ENCODE peak calls at places on chromosomes 12 and 14, in six cellular contexts. One of them, this sample, is unnamed.

GRCh38 chr14:60662987-60663386 is 13.7 kb upstream of the SIX1 start:
- DNase-seq in pancreas: no peak
- DNase-seq in astrocyte of the cerebellum: no peak
- DNase-seq in WTC11: no peak
- DNase-seq in dorsolateral prefrontal cortex: no peak
- DNase-seq in fibroblast of lung: no peak
- DNase-seq in this sample: no peak

GRCh38 chr12:132174703-132175490 is 30.6 kb downstream of the NOC4L start:
- DNase-seq in pancreas: peak
- DNase-seq in astrocyte of the cerebellum: no peak
- DNase-seq in WTC11: no peak
- DNase-seq in dorsolateral prefrontal cortex: no peak
- DNase-seq in fibroblast of lung: no peak
- DNase-seq in this sample: no peak

GRCh38 chr14:64728856-64729255 is 24.6 kb downstream of the PLEKHG3 start:
- DNase-seq in pancreas: no peak
- DNase-seq in astrocyte of the cerebellum: no peak
- DNase-seq in WTC11: no peak
- DNase-seq in dorsolateral prefrontal cortex: no peak
- DNase-seq in fibroblast of lung: no peak
- DNase-seq in this sample: no peak

GRCh38 chr12:103028881-103029280 is 71.4 kb downstream of the ASCL1 start:
- DNase-seq in pancreas: no peak
- DNase-seq in astrocyte of the cerebellum: no peak
- DNase-seq in WTC11: no peak
- DNase-seq in dorsolateral prefrontal cortex: no peak
- DNase-seq in fibroblast of lung: no peak
- DNase-seq in this sample: no peak

GRCh38 chr12:46546634-46547273 is 174.2 kb upstream of the SLC38A2 start:
- DNase-seq in pancreas: no peak
- DNase-seq in astrocyte of the cerebellum: no peak
- DNase-seq in WTC11: no peak
- DNase-seq in dorsolateral prefrontal cortex: no peak
- DNase-seq in fibroblast of lung: peak
- DNase-seq in this sample: no peak

GRCh38 chr14:92397140-92397815 is 74.3 kb downstream of the SLC24A4 start:
- DNase-seq in pancreas: no peak
- DNase-seq in astrocyte of the cerebellum: no peak
- DNase-seq in WTC11: no peak
- DNase-seq in dorsolateral prefrontal cortex: peak
- DNase-seq in fibroblast of lung: peak
- DNase-seq in this sample: no peak

GRCh38 chr12:88243886-88244491 is 101.9 kb downstream of the TMTC3 start:
- DNase-seq in pancreas: no peak
- DNase-seq in astrocyte of the cerebellum: no peak
- DNase-seq in WTC11: no peak
- DNase-seq in dorsolateral prefrontal cortex: no peak
- DNase-seq in fibroblast of lung: peak
- DNase-seq in this sample: no peak

GRCh38 chr12:14443531-14443930 is 78.0 kb downstream of the ATF7IP start:
- DNase-seq in pancreas: no peak
- DNase-seq in astrocyte of the cerebellum: no peak
- DNase-seq in WTC11: no peak
- DNase-seq in dorsolateral prefrontal cortex: no peak
- DNase-seq in fibroblast of lung: peak
- DNase-seq in this sample: no peak

GRCh38 chr14:25267186-25267585 is 217.2 kb upstream of the STXBP6 start:
- DNase-seq in pancreas: no peak
- DNase-seq in astrocyte of the cerebellum: no peak
- DNase-seq in WTC11: no peak
- DNase-seq in dorsolateral prefrontal cortex: no peak
- DNase-seq in fibroblast of lung: no peak
- DNase-seq in this sample: no peak

GRCh38 chr14:89641495-89642162 is 224.6 kb upstream of the FOXN3 start:
- DNase-seq in pancreas: no peak
- DNase-seq in astrocyte of the cerebellum: no peak
- DNase-seq in WTC11: no peak
- DNase-seq in dorsolateral prefrontal cortex: no peak
- DNase-seq in fibroblast of lung: no peak
- DNase-seq in this sample: no peak

GRCh38 chr12:96132819-96133218 is 61.4 kb upstream of the ELK3 start:
- DNase-seq in pancreas: no peak
- DNase-seq in astrocyte of the cerebellum: no peak
- DNase-seq in WTC11: no peak
- DNase-seq in dorsolateral prefrontal cortex: peak
- DNase-seq in fibroblast of lung: no peak
- DNase-seq in this sample: no peak

GRCh38 chr12:75774309-75775052 is 257.1 kb downstream of the PHLDA1 start:
- DNase-seq in pancreas: no peak
- DNase-seq in astrocyte of the cerebellum: peak
- DNase-seq in WTC11: no peak
- DNase-seq in dorsolateral prefrontal cortex: no peak
- DNase-seq in fibroblast of lung: peak
- DNase-seq in this sample: no peak

GRCh38 chr14:46137786-46138185 is 513.8 kb downstream of the RPL10L start:
- DNase-seq in pancreas: no peak
- DNase-seq in astrocyte of the cerebellum: no peak
- DNase-seq in WTC11: no peak
- DNase-seq in dorsolateral prefrontal cortex: no peak
- DNase-seq in fibroblast of lung: no peak
- DNase-seq in this sample: no peak

GRCh38 chr12:109624467-109624866 is 50.9 kb downstream of the MVK start:
- DNase-seq in pancreas: no peak
- DNase-seq in astrocyte of the cerebellum: no peak
- DNase-seq in WTC11: no peak
- DNase-seq in dorsolateral prefrontal cortex: no peak
- DNase-seq in fibroblast of lung: no peak
- DNase-seq in this sample: no peak

GRCh38 chr14:96584199-96584906 is 82.2 kb downstream of the PAPOLA start:
- DNase-seq in pancreas: no peak
- DNase-seq in astrocyte of the cerebellum: peak
- DNase-seq in WTC11: peak
- DNase-seq in dorsolateral prefrontal cortex: peak
- DNase-seq in fibroblast of lung: no peak
- DNase-seq in this sample: peak

GRCh38 chr14:101582294-101582693 is 21.0 kb downstream of the DIO3 start:
- DNase-seq in pancreas: peak
- DNase-seq in astrocyte of the cerebellum: no peak
- DNase-seq in WTC11: no peak
- DNase-seq in dorsolateral prefrontal cortex: peak
- DNase-seq in fibroblast of lung: no peak
- DNase-seq in this sample: no peak

GRCh38 chr12:124680863-124681778 is 113.7 kb upstream of the NCOR2 start:
- DNase-seq in pancreas: no peak
- DNase-seq in astrocyte of the cerebellum: peak
- DNase-seq in WTC11: peak
- DNase-seq in dorsolateral prefrontal cortex: no peak
- DNase-seq in fibroblast of lung: peak
- DNase-seq in this sample: no peak

GRCh38 chr14:60647837-60648168 is 1.5 kb downstream of the SIX1 start:
- DNase-seq in pancreas: no peak
- DNase-seq in astrocyte of the cerebellum: no peak
- DNase-seq in WTC11: no peak
- DNase-seq in dorsolateral prefrontal cortex: no peak
- DNase-seq in fibroblast of lung: no peak
- DNase-seq in this sample: no peak

DNA sequence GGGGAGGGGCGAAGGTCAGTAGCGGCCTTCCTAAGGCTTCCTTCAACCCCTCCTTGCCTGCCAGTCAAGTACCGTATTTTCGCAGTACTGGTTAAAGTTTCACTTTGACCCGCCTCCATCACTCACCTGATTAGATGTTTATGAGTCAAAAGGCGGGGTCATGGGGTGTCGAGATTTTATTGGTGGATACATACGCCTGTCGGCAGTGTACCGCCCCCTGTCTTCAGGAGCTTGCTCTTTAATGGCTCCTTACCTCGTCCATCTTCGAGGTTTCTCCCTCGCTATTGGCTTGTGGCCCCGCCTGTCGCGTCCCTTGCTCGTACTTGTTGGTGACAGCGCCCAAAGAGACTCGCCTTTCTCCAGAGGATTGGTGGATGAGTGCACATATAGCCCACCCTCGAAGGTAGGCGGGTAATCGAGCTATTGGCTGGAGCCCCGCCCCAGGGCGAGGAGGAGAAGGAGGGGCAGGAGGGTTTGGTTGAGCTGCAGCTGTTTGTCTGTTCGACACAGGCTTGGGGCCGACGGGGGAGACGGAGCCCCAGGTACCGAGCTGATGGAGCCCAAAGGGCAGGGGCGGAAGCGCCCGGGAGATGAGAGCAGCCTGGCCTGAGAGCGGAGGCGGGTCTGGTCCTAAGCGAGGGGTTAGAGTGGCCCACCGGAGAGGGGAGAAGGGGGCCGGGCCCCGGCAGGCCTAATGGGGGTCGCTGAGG is at the start of gene RAB5B:
- DNase-seq in pancreas: peak
- DNase-seq in astrocyte of the cerebellum: peak
- DNase-seq in WTC11: peak
- DNase-seq in dorsolateral prefrontal cortex: peak
- DNase-seq in fibroblast of lung: peak
- DNase-seq in this sample: peak
- TF ChIP-seq CTCF in pancreas: peak
- TF ChIP-seq CTCF in astrocyte of the cerebellum: no peak
- TF ChIP-seq CTCF in WTC11: no peak
- TF ChIP-seq CTCF in dorsolateral prefrontal cortex: peak
- TF ChIP-seq CTCF in fibroblast of lung: peak
- TF ChIP-seq CTCF in this sample: no peak

DNA sequence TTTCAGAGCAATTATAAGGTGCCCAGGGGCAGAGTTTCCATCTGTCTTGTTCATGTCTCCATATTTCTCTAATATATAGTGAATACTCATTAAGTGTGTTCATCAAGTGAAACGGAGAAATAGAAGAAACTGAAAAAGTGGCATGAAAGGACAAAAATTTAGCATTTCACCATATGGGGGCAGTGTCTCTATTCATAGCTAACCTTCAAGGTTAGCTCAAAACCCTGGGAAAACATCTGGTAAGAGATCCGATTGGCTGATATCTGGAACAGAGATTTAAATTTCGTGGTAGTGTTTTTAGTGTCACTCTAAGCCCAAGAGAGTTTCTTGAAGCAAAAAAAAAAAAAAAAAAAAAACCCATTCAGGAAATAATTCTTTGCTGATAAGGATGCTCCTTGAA is 367.5 kb downstream of the DAD1 start:
- DNase-seq in pancreas: no peak
- DNase-seq in astrocyte of the cerebellum: no peak
- DNase-seq in WTC11: no peak
- DNase-seq in dorsolateral prefrontal cortex: no peak
- DNase-seq in fibroblast of lung: peak
- DNase-seq in this sample: no peak
- TF ChIP-seq CTCF in pancreas: no peak
- TF ChIP-seq CTCF in astrocyte of the cerebellum: peak
- TF ChIP-seq CTCF in WTC11: no peak
- TF ChIP-seq CTCF in dorsolateral prefrontal cortex: no peak
- TF ChIP-seq CTCF in fibroblast of lung: peak
- TF ChIP-seq CTCF in this sample: no peak

GRCh38 chr14:28755198-28755794 is 11.3 kb upstream of the FOXG1 start:
- DNase-seq in pancreas: no peak
- DNase-seq in astrocyte of the cerebellum: no peak
- DNase-seq in WTC11: no peak
- DNase-seq in dorsolateral prefrontal cortex: no peak
- DNase-seq in fibroblast of lung: no peak
- DNase-seq in this sample: no peak

GRCh38 chr14:28756896-28757570 is 9.6 kb upstream of the FOXG1 start:
- DNase-seq in pancreas: no peak
- DNase-seq in astrocyte of the cerebellum: peak
- DNase-seq in WTC11: peak
- DNase-seq in dorsolateral prefrontal cortex: no peak
- DNase-seq in fibroblast of lung: peak
- DNase-seq in this sample: no peak

GRCh38 chr14:28751467-28752058 is 15.0 kb upstream of the FOXG1 start:
- DNase-seq in pancreas: no peak
- DNase-seq in astrocyte of the cerebellum: peak
- DNase-seq in WTC11: peak
- DNase-seq in dorsolateral prefrontal cortex: no peak
- DNase-seq in fibroblast of lung: peak
- DNase-seq in this sample: no peak

GRCh38 chr14:28755930-28756895 is 10.4 kb upstream of the FOXG1 start:
- DNase-seq in pancreas: no peak
- DNase-seq in astrocyte of the cerebellum: no peak
- DNase-seq in WTC11: no peak
- DNase-seq in dorsolateral prefrontal cortex: no peak
- DNase-seq in fibroblast of lung: no peak
- DNase-seq in this sample: no peak

DNA sequence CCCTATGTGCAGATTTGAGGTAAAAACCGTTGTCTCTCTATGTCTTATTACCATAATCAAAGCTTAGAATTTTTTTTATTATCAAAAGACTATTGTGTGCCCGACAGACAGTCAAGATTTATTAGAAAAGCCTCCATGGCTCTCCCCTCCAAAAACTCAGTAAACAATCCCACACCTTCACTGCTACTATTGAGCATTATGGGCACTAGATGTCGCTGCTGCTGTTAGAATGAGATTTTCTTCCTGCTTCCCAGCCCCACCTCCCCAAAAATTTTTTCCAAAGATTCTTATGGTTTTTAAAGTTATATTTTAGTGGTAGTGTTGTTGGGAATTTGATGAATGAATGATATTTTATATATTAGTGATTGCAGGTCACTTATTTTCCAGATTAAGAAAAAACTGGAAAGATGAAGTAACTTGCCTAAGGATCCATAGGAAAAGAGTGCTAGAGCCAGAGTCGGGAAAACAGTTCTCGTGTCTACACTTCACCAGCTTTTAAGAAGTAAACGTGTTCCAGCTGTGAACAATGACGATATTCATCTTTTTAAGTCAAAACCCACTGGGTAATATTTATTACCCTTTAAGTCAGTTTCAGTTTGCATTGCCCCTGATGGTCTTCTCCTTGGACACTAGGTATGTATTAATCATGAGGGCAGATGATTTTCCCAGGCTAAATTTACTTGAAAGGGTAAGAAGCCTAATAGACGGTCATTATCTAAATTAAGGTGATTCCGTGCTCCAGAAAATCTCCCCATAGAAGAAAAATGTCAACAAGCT is 12.2 kb upstream of the FOXG1 start:
- DNase-seq in pancreas: no peak
- DNase-seq in astrocyte of the cerebellum: no peak
- DNase-seq in WTC11: peak
- DNase-seq in dorsolateral prefrontal cortex: no peak
- DNase-seq in fibroblast of lung: peak
- DNase-seq in this sample: no peak
- TF ChIP-seq CTCF in pancreas: peak
- TF ChIP-seq CTCF in astrocyte of the cerebellum: peak
- TF ChIP-seq CTCF in WTC11: peak
- TF ChIP-seq CTCF in dorsolateral prefrontal cortex: peak
- TF ChIP-seq CTCF in fibroblast of lung: peak
- TF ChIP-seq CTCF in this sample: peak

DNA sequence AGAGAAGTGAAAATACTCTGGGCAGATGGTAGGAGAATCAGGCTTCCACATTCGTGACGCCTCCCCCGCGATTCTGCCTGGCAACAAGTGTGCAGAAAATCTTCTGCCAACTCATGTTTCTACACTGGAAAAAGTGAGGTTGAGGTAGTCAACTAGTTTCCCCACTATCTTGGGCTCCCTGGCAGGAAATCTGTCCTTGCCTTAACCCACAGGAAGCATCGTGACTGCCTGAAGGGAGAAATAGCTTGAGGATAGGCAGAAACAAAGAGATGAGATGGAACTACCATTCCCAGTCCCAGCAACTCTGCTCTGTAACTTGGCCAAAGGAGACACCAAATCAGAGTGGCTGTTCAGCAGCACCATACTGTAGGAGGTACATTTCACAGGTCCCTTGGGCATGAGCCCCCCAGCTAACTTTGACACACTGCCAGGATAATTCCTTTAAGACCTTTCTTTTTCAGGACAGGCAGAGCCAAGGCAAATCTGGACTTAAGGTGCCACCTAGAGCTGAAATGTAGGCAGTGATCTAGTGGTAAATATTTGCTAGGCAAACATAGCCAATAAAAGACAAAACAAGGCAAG is 205.0 kb downstream of the PTPRO start:
- DNase-seq in pancreas: no peak
- DNase-seq in astrocyte of the cerebellum: peak
- DNase-seq in WTC11: no peak
- DNase-seq in dorsolateral prefrontal cortex: no peak
- DNase-seq in fibroblast of lung: peak
- DNase-seq in this sample: no peak
- TF ChIP-seq CTCF in pancreas: no peak
- TF ChIP-seq CTCF in astrocyte of the cerebellum: peak
- TF ChIP-seq CTCF in WTC11: no peak
- TF ChIP-seq CTCF in dorsolateral prefrontal cortex: no peak
- TF ChIP-seq CTCF in fibroblast of lung: peak
- TF ChIP-seq CTCF in this sample: peak